ENCODE peak calls at places on chromosomes 2 and 18, in five cellular contexts. One of them, this sample, is unnamed. For H3K9me3, the result is how much of the 10 kb centered on the place peaks cover.

GRCh38 chr2:165120740-165121467 is 82.9 kb downstream of the SCN3A start:
- DNase-seq in CD4-positive, alpha-beta T cell: no peak
- DNase-seq in OCI-LY7: no peak
- DNase-seq in adipocyte: no peak
- DNase-seq in Panc1: no peak
- DNase-seq in this sample: no peak

GRCh38 chr18:74745658-74746403 is 148.2 kb downstream of the ZNF407 start:
- DNase-seq in CD4-positive, alpha-beta T cell: no peak
- DNase-seq in OCI-LY7: no peak
- DNase-seq in adipocyte: peak
- DNase-seq in Panc1: peak
- DNase-seq in this sample: peak

GRCh38 chr2:172427256-172427989 is at the start of gene ITGA6:
- DNase-seq in CD4-positive, alpha-beta T cell: peak
- DNase-seq in OCI-LY7: no peak
- DNase-seq in adipocyte: peak
- DNase-seq in Panc1: no peak
- DNase-seq in this sample: peak

GRCh38 chr2:202965810-202966454 is 48.7 kb upstream of the NBEAL1 start:
- DNase-seq in CD4-positive, alpha-beta T cell: no peak
- DNase-seq in OCI-LY7: no peak
- DNase-seq in adipocyte: peak
- DNase-seq in Panc1: peak
- DNase-seq in this sample: peak

GRCh38 chr18:46341989-46342525 is 237.9 kb downstream of the HAUS1 start:
- DNase-seq in CD4-positive, alpha-beta T cell: no peak
- DNase-seq in OCI-LY7: no peak
- DNase-seq in adipocyte: no peak
- DNase-seq in Panc1: no peak
- DNase-seq in this sample: no peak

GRCh38 chr18:68484241-68484640 is 230.7 kb downstream of the TMX3 start:
- DNase-seq in CD4-positive, alpha-beta T cell: no peak
- DNase-seq in OCI-LY7: no peak
- DNase-seq in adipocyte: no peak
- DNase-seq in Panc1: peak
- DNase-seq in this sample: peak

GRCh38 chr2:20125616-20126015 is 74.2 kb upstream of the LAPTM4A start:
- DNase-seq in CD4-positive, alpha-beta T cell: no peak
- DNase-seq in OCI-LY7: no peak
- DNase-seq in adipocyte: peak
- DNase-seq in Panc1: no peak
- DNase-seq in this sample: no peak

GRCh38 chr2:189516546-189516945 is 64.0 kb downstream of the SLC40A1 start:
- DNase-seq in CD4-positive, alpha-beta T cell: no peak
- DNase-seq in OCI-LY7: no peak
- DNase-seq in adipocyte: no peak
- DNase-seq in Panc1: no peak
- DNase-seq in this sample: no peak

GRCh38 chr2:222805591-222806304 is 55.1 kb upstream of the ACSL3 start:
- DNase-seq in CD4-positive, alpha-beta T cell: no peak
- DNase-seq in OCI-LY7: no peak
- DNase-seq in adipocyte: no peak
- DNase-seq in Panc1: no peak
- DNase-seq in this sample: no peak

GRCh38 chr2:218008060-218009040 is 5.6 kb upstream of the TNS1 start:
- DNase-seq in CD4-positive, alpha-beta T cell: no peak
- DNase-seq in OCI-LY7: no peak
- DNase-seq in adipocyte: peak
- DNase-seq in Panc1: no peak
- DNase-seq in this sample: peak

GRCh38 chr2:115219296-115219695 is 776.9 kb downstream of the DPP10 start:
- DNase-seq in CD4-positive, alpha-beta T cell: no peak
- DNase-seq in OCI-LY7: no peak
- DNase-seq in adipocyte: no peak
- DNase-seq in Panc1: no peak
- DNase-seq in this sample: no peak
- H3K9me3 ChIP-seq in CD4-positive, alpha-beta T cell: under half
- H3K9me3 ChIP-seq in OCI-LY7: under half
- H3K9me3 ChIP-seq in adipocyte: under half
- H3K9me3 ChIP-seq in Panc1: under half
- H3K9me3 ChIP-seq in this sample: under half

GRCh38 chr2:89780318-89780717 is 1088.8 kb downstream of the RPIA start:
- DNase-seq in CD4-positive, alpha-beta T cell: no peak
- DNase-seq in OCI-LY7: no peak
- DNase-seq in adipocyte: no peak
- DNase-seq in Panc1: no peak
- DNase-seq in this sample: no peak
- H3K9me3 ChIP-seq in CD4-positive, alpha-beta T cell: half or more
- H3K9me3 ChIP-seq in OCI-LY7: half or more
- H3K9me3 ChIP-seq in adipocyte: half or more
- H3K9me3 ChIP-seq in Panc1: under half
- H3K9me3 ChIP-seq in this sample: under half

GRCh38 chr18:79899609-79900435 is 51.6 kb downstream of the SLC66A2 start:
- DNase-seq in CD4-positive, alpha-beta T cell: no peak
- DNase-seq in OCI-LY7: no peak
- DNase-seq in adipocyte: no peak
- DNase-seq in Panc1: no peak
- DNase-seq in this sample: peak

GRCh38 chr18:79898952-79899608 is 52.4 kb downstream of the SLC66A2 start:
- DNase-seq in CD4-positive, alpha-beta T cell: no peak
- DNase-seq in OCI-LY7: no peak
- DNase-seq in adipocyte: no peak
- DNase-seq in Panc1: no peak
- DNase-seq in this sample: peak

GRCh38 chr18:79900610-79901570 is 50.6 kb downstream of the SLC66A2 start:
- DNase-seq in CD4-positive, alpha-beta T cell: no peak
- DNase-seq in OCI-LY7: no peak
- DNase-seq in adipocyte: no peak
- DNase-seq in Panc1: no peak
- DNase-seq in this sample: peak

GRCh38 chr18:79896746-79897145 is 54.7 kb downstream of the SLC66A2 start:
- DNase-seq in CD4-positive, alpha-beta T cell: no peak
- DNase-seq in OCI-LY7: no peak
- DNase-seq in adipocyte: no peak
- DNase-seq in Panc1: no peak
- DNase-seq in this sample: peak

GRCh38 chr18:79897940-79898625 is 53.4 kb downstream of the SLC66A2 start:
- DNase-seq in CD4-positive, alpha-beta T cell: no peak
- DNase-seq in OCI-LY7: no peak
- DNase-seq in adipocyte: no peak
- DNase-seq in Panc1: no peak
- DNase-seq in this sample: peak
- H3K9me3 ChIP-seq in CD4-positive, alpha-beta T cell: under half
- H3K9me3 ChIP-seq in OCI-LY7: under half
- H3K9me3 ChIP-seq in adipocyte: under half
- H3K9me3 ChIP-seq in Panc1: under half
- H3K9me3 ChIP-seq in this sample: under half

DNA sequence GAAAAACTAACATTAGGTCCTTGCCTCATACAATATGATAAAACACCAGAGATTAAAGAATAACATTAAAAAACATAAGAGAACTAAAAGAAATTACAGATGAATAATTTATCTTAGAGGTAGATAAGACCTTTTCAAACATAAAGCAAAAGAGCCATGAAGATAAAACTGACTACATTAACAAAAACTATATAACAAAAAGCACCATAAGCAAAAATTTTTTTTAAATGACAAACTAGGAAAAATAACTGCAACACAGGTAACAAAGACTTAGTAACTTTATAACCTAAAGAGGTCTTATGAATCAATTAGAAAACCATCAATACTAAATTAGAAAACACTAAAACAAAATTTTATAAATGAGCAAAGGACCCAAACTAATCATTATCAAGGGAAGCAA is 16.3 kb upstream of the SERTAD2 start:
- DNase-seq in CD4-positive, alpha-beta T cell: no peak
- DNase-seq in OCI-LY7: no peak
- DNase-seq in adipocyte: no peak
- DNase-seq in Panc1: no peak
- DNase-seq in this sample: no peak
- H3K9me3 ChIP-seq in CD4-positive, alpha-beta T cell: under half
- H3K9me3 ChIP-seq in OCI-LY7: under half
- H3K9me3 ChIP-seq in adipocyte: under half
- H3K9me3 ChIP-seq in Panc1: under half
- H3K9me3 ChIP-seq in this sample: under half